ENCODE peak calls at places on chromosomes 12 and 14, in four cellular contexts. One of them, this sample, is unnamed.

GRCh38 chr12:43883748-43884147 is 47.9 kb downstream of the TMEM117 start:
- DNase-seq in HCT116: no peak
- DNase-seq in GM12878: no peak
- DNase-seq in HepG2: no peak
- DNase-seq in this sample: no peak

GRCh38 chr12:122795807-122796206 is 21.4 kb downstream of the CCDC62 start:
- DNase-seq in HCT116: no peak
- DNase-seq in HepG2: no peak
- DNase-seq in GM12878: no peak
- DNase-seq in this sample: no peak

GRCh38 chr12:116656371-116656770 is 81.5 kb downstream of the SPRING1 start:
- DNase-seq in HCT116: no peak
- DNase-seq in HepG2: no peak
- DNase-seq in GM12878: no peak
- DNase-seq in this sample: no peak

GRCh38 chr14:70943838-70944237 is 36.6 kb downstream of the PCNX1 start:
- DNase-seq in HepG2: no peak
- DNase-seq in GM12878: no peak
- DNase-seq in HCT116: no peak
- DNase-seq in this sample: no peak

GRCh38 chr12:12720637-12721250 is 3.6 kb downstream of the CDKN1B start:
- DNase-seq in HepG2: no peak
- DNase-seq in HCT116: no peak
- DNase-seq in GM12878: no peak
- DNase-seq in this sample: no peak

GRCh38 chr14:38400751-38401150 is 144.9 kb upstream of the CLEC14A start:
- DNase-seq in HepG2: no peak
- DNase-seq in GM12878: no peak
- DNase-seq in HCT116: no peak
- DNase-seq in this sample: no peak

GRCh38 chr12:49086116-49086515 is 8.5 kb downstream of the DHH start:
- DNase-seq in GM12878: no peak
- DNase-seq in HepG2: no peak
- DNase-seq in HCT116: no peak
- DNase-seq in this sample: no peak

GRCh38 chr12:28059220-28059619 is 86.7 kb upstream of the PTHLH start:
- DNase-seq in GM12878: no peak
- DNase-seq in HepG2: no peak
- DNase-seq in HCT116: no peak
- DNase-seq in this sample: no peak

GRCh38 chr14:32633214-32633864 is 304.2 kb downstream of the AKAP6 start:
- DNase-seq in HepG2: no peak
- DNase-seq in GM12878: no peak
- DNase-seq in HCT116: no peak
- DNase-seq in this sample: no peak

GRCh38 chr12:48981757-48982157 is 3.6 kb downstream of the WNT1 start:
- DNase-seq in HepG2: no peak
- DNase-seq in HCT116: no peak
- DNase-seq in GM12878: no peak
- DNase-seq in this sample: no peak

GRCh38 chr12:106137456-106138278 is 1.1 kb downstream of the NUAK1 start:
- DNase-seq in GM12878: no peak
- DNase-seq in HCT116: no peak
- DNase-seq in HepG2: no peak
- DNase-seq in this sample: no peak

GRCh38 chr12:121391619-121392324 is 8.1 kb upstream of the RNF34 start:
- DNase-seq in HCT116: no peak
- DNase-seq in HepG2: no peak
- DNase-seq in GM12878: peak
- DNase-seq in this sample: no peak

GRCh38 chr12:9634177-9634803 is 26.6 kb upstream of the KLRB1 start:
- DNase-seq in HCT116: no peak
- DNase-seq in HepG2: peak
- DNase-seq in GM12878: no peak
- DNase-seq in this sample: peak

GRCh38 chr14:61466249-61466904 is 145.0 kb downstream of the PRKCH start:
- DNase-seq in HepG2: peak
- DNase-seq in GM12878: no peak
- DNase-seq in HCT116: no peak
- DNase-seq in this sample: no peak

GRCh38 chr12:4292266-4293063 is 18.9 kb downstream of the CCND2 start:
- DNase-seq in HepG2: no peak
- DNase-seq in HCT116: no peak
- DNase-seq in GM12878: no peak
- DNase-seq in this sample: no peak

GRCh38 chr14:34732802-34733201 is 18.4 kb upstream of the CFL2 start:
- DNase-seq in GM12878: no peak
- DNase-seq in HCT116: no peak
- DNase-seq in HepG2: peak
- DNase-seq in this sample: peak

GRCh38 chr12:2960432-2960956 is 1.3 kb downstream of the TEAD4 start:
- DNase-seq in GM12878: no peak
- DNase-seq in HepG2: peak
- DNase-seq in HCT116: no peak
- DNase-seq in this sample: peak

GRCh38 chr12:49761677-49762467 is 20.5 kb downstream of the TMBIM6 start:
- DNase-seq in GM12878: no peak
- DNase-seq in HepG2: no peak
- DNase-seq in HCT116: no peak
- DNase-seq in this sample: no peak

GRCh38 chr12:10395390-10395998 is 5.7 kb upstream of the KLRK1 start:
- DNase-seq in HCT116: no peak
- DNase-seq in GM12878: peak
- DNase-seq in HepG2: peak
- DNase-seq in this sample: no peak

GRCh38 chr12:53695148-53696138 is 19.6 kb upstream of the ATP5MC2 start:
- DNase-seq in GM12878: no peak
- DNase-seq in HepG2: no peak
- DNase-seq in HCT116: peak
- DNase-seq in this sample: no peak

GRCh38 chr14:80465541-80466220 is 254.4 kb upstream of the DIO2 start:
- DNase-seq in GM12878: no peak
- DNase-seq in HepG2: no peak
- DNase-seq in HCT116: no peak
- DNase-seq in this sample: no peak

GRCh38 chr12:86376052-86376451 is 119.9 kb upstream of the MGAT4C start:
- DNase-seq in HepG2: peak
- DNase-seq in GM12878: no peak
- DNase-seq in HCT116: peak
- DNase-seq in this sample: peak

GRCh38 chr14:53908416-53908815 is 48.2 kb downstream of the BMP4 start:
- DNase-seq in GM12878: no peak
- DNase-seq in HCT116: no peak
- DNase-seq in HepG2: peak
- DNase-seq in this sample: no peak

GRCh38 chr14:56659361-56659760 is 79.8 kb downstream of the TMEM260 start:
- DNase-seq in HepG2: no peak
- DNase-seq in GM12878: no peak
- DNase-seq in HCT116: no peak
- DNase-seq in this sample: no peak

GRCh38 chr14:96158735-96159134 is 45.9 kb upstream of the BDKRB2 start:
- DNase-seq in GM12878: no peak
- DNase-seq in HepG2: no peak
- DNase-seq in HCT116: no peak
- DNase-seq in this sample: no peak

GRCh38 chr12:132521200-132521580 is 31.2 kb downstream of the FBRSL1 start:
- DNase-seq in HCT116: no peak
- DNase-seq in HepG2: no peak
- DNase-seq in GM12878: no peak
- DNase-seq in this sample: no peak

GRCh38 chr12:1093166-1093751 is 102.2 kb downstream of the ERC1 start:
- DNase-seq in HCT116: peak
- DNase-seq in HepG2: peak
- DNase-seq in GM12878: no peak
- DNase-seq in this sample: no peak
- TF ChIP-seq JUND in HCT116: no peak
- TF ChIP-seq JUND in HepG2: no peak
- TF ChIP-seq JUND in GM12878: no peak
- TF ChIP-seq JUND in this sample: no peak

GRCh38 chr14:103256406-103256805 is 77.6 kb upstream of the EIF5 start:
- DNase-seq in GM12878: no peak
- DNase-seq in HCT116: no peak
- DNase-seq in HepG2: no peak
- DNase-seq in this sample: no peak

GRCh38 chr14:103259184-103259583 is 74.9 kb upstream of the EIF5 start:
- DNase-seq in HCT116: no peak
- DNase-seq in HepG2: no peak
- DNase-seq in GM12878: no peak
- DNase-seq in this sample: no peak

GRCh38 chr14:103259801-103260628 is 74.0 kb upstream of the EIF5 start:
- DNase-seq in HepG2: no peak
- DNase-seq in GM12878: no peak
- DNase-seq in HCT116: no peak
- DNase-seq in this sample: no peak

GRCh38 chr14:103257211-103257962 is 76.7 kb upstream of the EIF5 start:
- DNase-seq in HCT116: no peak
- DNase-seq in HepG2: no peak
- DNase-seq in GM12878: no peak
- DNase-seq in this sample: no peak

DNA sequence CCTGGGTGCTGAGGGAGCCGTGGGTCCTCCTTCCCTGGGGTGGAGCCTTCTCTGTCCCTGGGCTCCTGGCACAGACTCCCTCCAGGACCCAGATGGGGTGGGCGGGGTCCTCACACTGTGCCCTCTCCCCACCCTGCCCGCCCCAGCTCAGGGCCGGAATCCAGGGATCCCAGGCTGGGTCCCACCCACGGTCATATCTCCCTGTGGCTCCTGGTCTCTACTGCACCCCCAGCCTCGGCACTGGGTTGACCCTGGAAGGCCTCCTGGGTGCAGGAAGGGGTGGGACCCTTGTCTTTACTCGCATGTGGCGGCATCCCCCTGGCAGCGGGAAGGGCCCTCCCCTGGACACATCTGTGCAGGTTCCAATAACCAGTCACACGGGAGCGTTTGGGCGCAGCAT is 75.8 kb upstream of the EIF5 start:
- DNase-seq in GM12878: no peak
- DNase-seq in HepG2: no peak
- DNase-seq in HCT116: no peak
- DNase-seq in this sample: no peak
- TF ChIP-seq JUND in GM12878: no peak
- TF ChIP-seq JUND in HepG2: no peak
- TF ChIP-seq JUND in HCT116: no peak
- TF ChIP-seq JUND in this sample: no peak

DNA sequence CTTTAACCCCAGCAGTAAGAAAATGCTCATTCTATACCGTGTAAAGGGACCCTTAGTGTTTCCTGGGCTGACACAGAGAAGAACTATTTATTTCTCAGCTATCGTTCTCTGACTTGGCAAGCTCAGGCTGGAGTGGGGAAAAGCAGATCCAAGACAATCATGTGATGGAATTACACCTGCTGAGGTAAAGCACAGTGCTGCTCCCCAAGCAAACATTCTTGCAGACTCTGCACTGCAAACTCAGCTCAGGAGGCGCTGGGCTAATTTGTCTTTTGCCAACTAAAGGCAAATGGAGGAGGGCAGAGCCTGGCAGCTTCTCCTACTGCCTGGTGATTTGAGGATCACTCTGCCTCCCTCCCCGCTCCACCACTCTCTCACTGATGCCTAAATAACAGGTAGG is 57.8 kb upstream of the FUT8 start:
- DNase-seq in HepG2: no peak
- DNase-seq in HCT116: no peak
- DNase-seq in GM12878: no peak
- DNase-seq in this sample: no peak
- TF ChIP-seq JUND in HepG2: no peak
- TF ChIP-seq JUND in HCT116: no peak
- TF ChIP-seq JUND in GM12878: no peak
- TF ChIP-seq JUND in this sample: no peak

GRCh38 chr12:124514145-124514995 is 53.0 kb downstream of the NCOR2 start:
- DNase-seq in HepG2: no peak
- DNase-seq in GM12878: no peak
- DNase-seq in HCT116: no peak
- DNase-seq in this sample: no peak

GRCh38 chr12:124513297-124513867 is 54.0 kb downstream of the NCOR2 start:
- DNase-seq in GM12878: no peak
- DNase-seq in HCT116: no peak
- DNase-seq in HepG2: no peak
- DNase-seq in this sample: no peak

GRCh38 chr12:124511259-124511985 is 56.0 kb downstream of the NCOR2 start:
- DNase-seq in GM12878: no peak
- DNase-seq in HCT116: no peak
- DNase-seq in HepG2: no peak
- DNase-seq in this sample: no peak

GRCh38 chr12:124510301-124510970 is 57.0 kb downstream of the NCOR2 start:
- DNase-seq in HepG2: peak
- DNase-seq in GM12878: no peak
- DNase-seq in HCT116: no peak
- DNase-seq in this sample: no peak

GRCh38 chr12:124512667-124513296 is 54.6 kb downstream of the NCOR2 start:
- DNase-seq in HCT116: peak
- DNase-seq in HepG2: peak
- DNase-seq in GM12878: no peak
- DNase-seq in this sample: no peak
- TF ChIP-seq JUND in HCT116: no peak
- TF ChIP-seq JUND in HepG2: no peak
- TF ChIP-seq JUND in GM12878: no peak
- TF ChIP-seq JUND in this sample: no peak

GRCh38 chr14:50362791-50363733 is 33.6 kb downstream of the CDKL1 start:
- DNase-seq in GM12878: no peak
- DNase-seq in HepG2: no peak
- DNase-seq in HCT116: no peak
- DNase-seq in this sample: no peak

GRCh38 chr14:50364792-50365191 is 31.9 kb downstream of the CDKL1 start:
- DNase-seq in GM12878: no peak
- DNase-seq in HCT116: peak
- DNase-seq in HepG2: no peak
- DNase-seq in this sample: no peak

GRCh38 chr14:50366589-50366988 is 30.1 kb downstream of the CDKL1 start:
- DNase-seq in GM12878: no peak
- DNase-seq in HepG2: no peak
- DNase-seq in HCT116: no peak
- DNase-seq in this sample: no peak

GRCh38 chr14:50363734-50364113 is 33.0 kb downstream of the CDKL1 start:
- DNase-seq in HCT116: no peak
- DNase-seq in HepG2: no peak
- DNase-seq in GM12878: peak
- DNase-seq in this sample: no peak

DNA sequence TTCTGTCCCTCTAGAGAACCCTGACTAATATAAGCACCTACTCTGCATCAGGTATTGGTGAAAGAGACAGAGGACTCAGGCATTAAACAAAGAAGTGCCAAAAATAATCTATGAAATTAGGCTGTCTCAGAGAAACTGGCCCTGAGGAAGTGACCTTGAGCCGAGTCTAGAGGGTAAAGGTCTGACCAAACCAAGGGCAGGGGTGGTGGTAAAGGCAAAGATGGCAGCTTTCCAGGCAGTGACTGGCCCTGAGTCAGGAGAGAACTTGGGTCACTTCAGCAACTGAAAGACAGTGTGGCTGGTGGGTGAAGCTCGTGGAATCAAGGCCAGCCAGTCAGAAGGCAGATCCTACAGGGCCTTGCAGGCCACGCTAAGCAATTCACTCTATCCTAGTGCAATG is 30.6 kb downstream of the CDKL1 start:
- DNase-seq in GM12878: no peak
- DNase-seq in HepG2: no peak
- DNase-seq in HCT116: no peak
- DNase-seq in this sample: no peak
- TF ChIP-seq JUND in GM12878: no peak
- TF ChIP-seq JUND in HepG2: no peak
- TF ChIP-seq JUND in HCT116: no peak
- TF ChIP-seq JUND in this sample: no peak